ENCODE peak calls at places on chromosomes 7 and 10, in four cellular contexts. One of them, this sample, is unnamed.

GRCh38 chr10:14010827-14011574 is 319.7 kb downstream of the FRMD4A start:
- DNase-seq in WTC11: no peak
- DNase-seq in HepG2: no peak
- DNase-seq in K562: no peak
- DNase-seq in this sample: no peak

GRCh38 chr7:36244429-36244828 is 91.4 kb downstream of the EEPD1 start:
- DNase-seq in WTC11: no peak
- DNase-seq in HepG2: no peak
- DNase-seq in K562: no peak
- DNase-seq in this sample: no peak

GRCh38 chr10:97328646-97329453 is 5.7 kb downstream of the FRAT2 start:
- DNase-seq in WTC11: no peak
- DNase-seq in HepG2: peak
- DNase-seq in K562: no peak
- DNase-seq in this sample: no peak

GRCh38 chr7:128783143-128783799 is 7.7 kb upstream of the OPN1SW start:
- DNase-seq in WTC11: peak
- DNase-seq in HepG2: peak
- DNase-seq in K562: peak
- DNase-seq in this sample: no peak

GRCh38 chr7:16369851-16370250 is 51.5 kb downstream of the CRPPA start:
- DNase-seq in WTC11: no peak
- DNase-seq in HepG2: no peak
- DNase-seq in K562: no peak
- DNase-seq in this sample: no peak

GRCh38 chr10:129626801-129627434 is 159.9 kb downstream of the MGMT start:
- DNase-seq in WTC11: no peak
- DNase-seq in HepG2: no peak
- DNase-seq in K562: no peak
- DNase-seq in this sample: no peak

GRCh38 chr7:102942883-102943261 is 30.1 kb downstream of the LRRC17 start:
- DNase-seq in WTC11: no peak
- DNase-seq in HepG2: no peak
- DNase-seq in K562: no peak
- DNase-seq in this sample: no peak

GRCh38 chr7:5629941-5630340 is 151.5 kb downstream of the RNF216 start:
- DNase-seq in WTC11: no peak
- DNase-seq in HepG2: no peak
- DNase-seq in K562: no peak
- DNase-seq in this sample: no peak

GRCh38 chr10:132140167-132140925 is 46.4 kb upstream of the DPYSL4 start:
- DNase-seq in WTC11: peak
- DNase-seq in HepG2: no peak
- DNase-seq in K562: no peak
- DNase-seq in this sample: no peak

GRCh38 chr7:124397134-124397533 is 364.3 kb upstream of the TMEM229A start:
- DNase-seq in WTC11: no peak
- DNase-seq in HepG2: no peak
- DNase-seq in K562: no peak
- DNase-seq in this sample: no peak

GRCh38 chr7:157554393-157555238 is 217.8 kb downstream of the DNAJB6 start:
- DNase-seq in WTC11: peak
- DNase-seq in HepG2: no peak
- DNase-seq in K562: no peak
- DNase-seq in this sample: no peak

GRCh38 chr7:157555308-157555707 is 218.5 kb downstream of the DNAJB6 start:
- DNase-seq in WTC11: peak
- DNase-seq in HepG2: peak
- DNase-seq in K562: no peak
- DNase-seq in this sample: no peak

GRCh38 chr7:157557263-157557662 is 220.5 kb downstream of the DNAJB6 start:
- DNase-seq in WTC11: no peak
- DNase-seq in HepG2: no peak
- DNase-seq in K562: no peak
- DNase-seq in this sample: no peak

GRCh38 chr7:157556339-157556944 is 219.6 kb downstream of the DNAJB6 start:
- DNase-seq in WTC11: peak
- DNase-seq in HepG2: no peak
- DNase-seq in K562: no peak
- DNase-seq in this sample: no peak

GRCh38 chr7:157555921-157556320 is 219.1 kb downstream of the DNAJB6 start:
- DNase-seq in WTC11: peak
- DNase-seq in HepG2: no peak
- DNase-seq in K562: no peak
- DNase-seq in this sample: no peak
- TF ChIP-seq NR2C2 in WTC11: no peak
- TF ChIP-seq NR2C2 in HepG2: no peak
- TF ChIP-seq NR2C2 in K562: no peak
- TF ChIP-seq NR2C2 in this sample: no peak

GRCh38 chr7:7944619-7945282 is 23.8 kb upstream of the GLCCI1 start:
- DNase-seq in WTC11: no peak
- DNase-seq in HepG2: no peak
- DNase-seq in K562: no peak
- DNase-seq in this sample: peak
- TF ChIP-seq NR2C2 in WTC11: no peak
- TF ChIP-seq NR2C2 in HepG2: no peak
- TF ChIP-seq NR2C2 in K562: no peak
- TF ChIP-seq NR2C2 in this sample: no peak

DNA sequence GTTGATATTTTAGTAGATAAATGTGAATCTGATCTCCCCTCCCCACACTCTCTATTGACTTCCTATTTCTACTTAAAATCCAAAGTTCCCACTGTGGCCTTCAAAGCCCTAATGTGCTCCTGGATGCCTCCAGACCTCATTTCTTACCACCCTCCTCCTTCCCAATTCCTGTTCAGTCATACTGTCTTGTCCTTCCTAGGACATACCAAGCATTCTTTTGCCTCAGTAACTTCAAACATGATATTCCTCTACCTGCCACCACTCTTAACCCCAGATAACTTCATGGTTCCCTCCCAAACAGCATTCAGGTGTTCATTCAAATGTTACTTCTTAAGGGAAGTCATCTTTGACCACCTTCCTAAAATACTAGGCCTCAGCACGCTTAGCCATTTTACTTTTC is 34.2 kb upstream of the FAM221A start:
- DNase-seq in WTC11: no peak
- DNase-seq in HepG2: no peak
- DNase-seq in K562: no peak
- DNase-seq in this sample: no peak
- TF ChIP-seq NR2C2 in WTC11: no peak
- TF ChIP-seq NR2C2 in HepG2: no peak
- TF ChIP-seq NR2C2 in K562: no peak
- TF ChIP-seq NR2C2 in this sample: no peak

DNA sequence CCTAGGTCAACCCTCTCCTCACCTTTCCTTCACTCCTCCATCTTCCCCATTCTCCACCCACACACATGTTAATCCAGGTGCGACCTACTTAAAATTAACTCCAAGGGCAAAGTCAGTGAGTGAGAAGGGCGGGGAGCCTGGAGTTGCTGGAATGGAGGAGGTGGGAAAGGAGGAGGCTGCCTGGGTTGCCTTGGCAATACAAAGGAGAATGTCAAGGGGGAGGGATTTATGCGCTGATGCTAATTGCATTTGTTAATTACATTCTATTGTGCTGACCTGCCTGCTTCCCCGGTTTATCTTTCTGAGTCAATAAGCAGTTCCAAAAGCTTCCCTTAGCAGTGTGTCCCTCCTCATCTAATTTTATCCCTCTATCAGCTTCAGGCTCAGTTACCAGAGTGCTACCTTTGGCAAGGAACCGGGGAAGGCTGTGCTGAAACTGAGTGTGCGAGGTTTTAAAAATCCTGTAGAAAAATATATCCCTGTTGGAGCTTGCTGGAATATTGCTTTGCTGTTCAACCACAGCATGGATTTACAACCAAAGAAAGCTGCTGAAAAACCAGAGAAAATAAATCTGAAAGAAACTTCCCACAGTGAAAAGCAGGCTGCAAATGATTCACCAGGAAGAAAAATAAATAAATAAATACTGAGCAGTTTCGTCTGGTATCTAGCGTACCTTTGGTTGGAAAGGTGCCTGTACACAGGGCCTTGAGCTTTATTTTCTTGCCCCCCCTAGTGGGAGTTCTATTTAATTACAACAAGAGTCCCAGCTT is 113.2 kb upstream of the DGKB start:
- DNase-seq in WTC11: peak
- DNase-seq in HepG2: peak
- DNase-seq in K562: peak
- DNase-seq in this sample: peak
- TF ChIP-seq NR2C2 in WTC11: no peak
- TF ChIP-seq NR2C2 in HepG2: no peak
- TF ChIP-seq NR2C2 in K562: no peak
- TF ChIP-seq NR2C2 in this sample: no peak

DNA sequence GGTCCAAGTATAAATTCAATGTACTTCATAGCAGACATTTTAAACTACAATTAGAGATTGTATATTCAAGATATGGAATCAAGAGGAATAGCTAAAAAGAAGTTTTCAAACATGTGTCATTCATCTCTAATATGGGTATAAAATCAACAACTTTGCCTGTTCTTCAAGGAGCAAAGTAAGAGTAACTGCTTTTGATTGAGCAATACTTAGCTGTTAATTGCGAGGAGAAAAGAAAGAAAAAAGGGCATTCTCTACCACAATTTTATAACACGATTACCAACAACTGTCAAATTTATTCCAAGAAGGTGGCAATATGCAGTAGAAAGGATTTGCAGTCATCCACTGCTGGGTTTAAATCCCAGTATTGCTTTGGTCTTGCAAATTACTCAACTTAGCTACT is 146.3 kb upstream of the PTN start:
- DNase-seq in WTC11: no peak
- DNase-seq in HepG2: no peak
- DNase-seq in K562: no peak
- DNase-seq in this sample: no peak
- TF ChIP-seq NR2C2 in WTC11: no peak
- TF ChIP-seq NR2C2 in HepG2: no peak
- TF ChIP-seq NR2C2 in K562: no peak
- TF ChIP-seq NR2C2 in this sample: no peak

DNA sequence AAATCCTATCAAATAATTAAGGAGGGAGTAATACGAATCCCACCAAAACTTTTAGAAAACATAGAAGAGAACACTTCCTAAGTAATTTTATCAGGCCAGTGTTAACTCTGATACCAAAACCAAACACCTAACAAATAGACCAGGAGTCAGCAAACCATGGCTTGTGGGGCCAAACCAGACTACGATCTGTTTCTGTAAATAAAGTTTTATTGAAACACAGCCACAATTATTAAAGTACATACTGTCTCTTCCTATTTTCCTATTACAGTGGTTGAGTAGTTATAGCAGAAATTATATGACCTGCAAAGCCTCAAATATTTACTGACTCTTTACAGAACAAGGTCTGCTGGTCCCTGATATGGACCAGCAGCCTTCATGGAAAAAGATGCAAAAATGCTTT is 73.1 kb upstream of the ELN start:
- DNase-seq in WTC11: no peak
- DNase-seq in HepG2: no peak
- DNase-seq in K562: no peak
- DNase-seq in this sample: no peak
- TF ChIP-seq NR2C2 in WTC11: no peak
- TF ChIP-seq NR2C2 in HepG2: no peak
- TF ChIP-seq NR2C2 in K562: no peak
- TF ChIP-seq NR2C2 in this sample: no peak

GRCh38 chr10:104424719-104425118 is 71.1 kb downstream of the CFAP58 start:
- DNase-seq in WTC11: no peak
- DNase-seq in HepG2: no peak
- DNase-seq in K562: no peak
- DNase-seq in this sample: peak
- TF ChIP-seq NR2C2 in WTC11: no peak
- TF ChIP-seq NR2C2 in HepG2: no peak
- TF ChIP-seq NR2C2 in K562: no peak
- TF ChIP-seq NR2C2 in this sample: no peak

GRCh38 chr7:95304990-95305389 is 19.3 kb downstream of the PON1 start:
- DNase-seq in WTC11: no peak
- DNase-seq in HepG2: no peak
- DNase-seq in K562: no peak
- DNase-seq in this sample: no peak
- TF ChIP-seq NR2C2 in WTC11: no peak
- TF ChIP-seq NR2C2 in HepG2: no peak
- TF ChIP-seq NR2C2 in K562: no peak
- TF ChIP-seq NR2C2 in this sample: no peak

This sample was measured in GM12878.